ENCODE peak calls at places on chromosomes 11 and 22, in five cellular contexts. U is stimulated activated naive CD8-positive, alpha-beta T cell treated with anti-CD3 and anti-CD28 coated beads, Interleukin-15, amount 100 ng/mL, for 72 hours; Q is LoVo; R is posterior cingulate gyrus; L is mesenchymal stem cell. A is an unnamed sample.

GRCh38 chr11:72222907-72223614 is 1.5 kb upstream of the INPPL1 start:
- DNase-seq in U (peak; percentile 96), Q (peak; percentile 93), R (peak; percentile 82), L (peak; percentile 93), A (peak; percentile 96)

GRCh38 chr11:126415669-126416420 is 60.4 kb downstream of the ST3GAL4 start:
- DNase-seq in U (no peak), Q (no peak), R (peak; percentile 44), L (no peak), A (peak; percentile 49)

GRCh38 chr22:36249160-36249559 is 3.8 kb upstream of the APOL1 start:
- DNase-seq in U (no peak), Q (no peak), R (no peak), L (no peak), A (no peak)

GRCh38 chr11:96082936-96083335 is 159.0 kb upstream of the MTMR2 start:
- DNase-seq in U (no peak), Q (no peak), R (no peak), L (no peak), A (no peak)

GRCh38 chr22:46619240-46619829 is 851 bp upstream of the GRAMD4 start:
- DNase-seq in U (no peak), Q (no peak), R (no peak), L (no peak), A (no peak)

GRCh38 chr22:42639541-42640241 is 710 bp downstream of the ATP5MGL start:
- DNase-seq in U (no peak), Q (no peak), R (no peak), L (peak; percentile 54), A (no peak)

GRCh38 chr11:120645639-120646038 is 134.1 kb downstream of the GRIK4 start:
- DNase-seq in U (no peak), Q (no peak), R (no peak), L (peak; percentile 23), A (no peak)

GRCh38 chr11:17014321-17014773 is at the start of gene PLEKHA7:
- DNase-seq in U (no peak), Q (peak; percentile 35), R (no peak), L (no peak), A (peak; percentile 34)

GRCh38 chr11:102840018-102840417 is 3.4 kb downstream of the MMP3 start:
- DNase-seq in U (no peak), Q (no peak), R (no peak), L (no peak), A (no peak)

GRCh38 chr11:19660076-19660475 is 52.6 kb upstream of the NAV2 start:
- DNase-seq in U (peak; percentile 37), Q (peak; percentile 78), R (no peak), L (peak; percentile 70), A (no peak)

GRCh38 chr11:18594999-18595749 is 4.4 kb upstream of the MISFA start:
- DNase-seq in U (no peak), Q (no peak), R (no peak), L (no peak), A (no peak)

GRCh38 chr11:35274909-35275807 is 136.2 kb downstream of the CD44 start:
- DNase-seq in U (no peak), Q (peak; percentile 20), R (peak; percentile 20), L (no peak), A (peak; percentile 89)

GRCh38 chr11:87315229-87315628 is 277.5 kb downstream of the TMEM135 start:
- DNase-seq in U (no peak), Q (no peak), R (no peak), L (no peak), A (no peak)